ENCODE peak calls at places on chromosomes 1 and 21, in four cellular contexts. J is amniotic stem cell, N is tibial nerve, L is Right ventricle myocardium superior. T is an unnamed sample.

GRCh38 chr21:38293113-38293512 is 36.3 kb downstream of the KCNJ15 start:
- DNase-seq in J (no peak), N (no peak), L (no peak), T (no peak)

GRCh38 chr1:23198373-23198772 is 18.9 kb downstream of the HTR1D start:
- DNase-seq in J (peak; percentile 70), N (no peak), L (no peak), T (no peak)

GRCh38 chr1:36463773-36464604 is at the start of gene MRPS15:
- DNase-seq in J (peak; percentile 90), N (peak; percentile 98), L (peak; percentile 98), T (peak; percentile 97)

GRCh38 chr1:177137814-177138213 is 26.7 kb downstream of the ASTN1 start:
- DNase-seq in J (no peak), N (no peak), L (no peak), T (no peak)

GRCh38 chr1:214074477-214074876 is 86.7 kb downstream of the PROX1 start:
- DNase-seq in J (no peak), N (no peak), L (no peak), T (no peak)

GRCh38 chr1:155127672-155128468 is at the start of gene EFNA1:
- DNase-seq in J (no peak), N (no peak), L (peak; percentile 84), T (peak; percentile 89)

GRCh38 chr21:37675202-37675801 is 241.0 kb downstream of the KCNJ6 start:
- DNase-seq in J (no peak), N (peak; percentile 45), L (peak; percentile 79), T (peak; percentile 63)

GRCh38 chr21:33236013-33236686 is 6.4 kb downstream of the IFNAR2 start:
- DNase-seq in J (no peak), N (no peak), L (no peak), T (no peak)

GRCh38 chr21:17785403-17785788 is 33.8 kb downstream of the C21orf91 start:
- DNase-seq in J (no peak), N (no peak), L (no peak), T (no peak)

GRCh38 chr1:189429610-189430009 is 1048.1 kb downstream of the BRINP3 start:
- DNase-seq in J (no peak), N (no peak), L (no peak), T (no peak)

GRCh38 chr1:42941640-42942330 is 16.9 kb downstream of the SLC2A1 start:
- DNase-seq in J (peak; percentile 88), N (no peak), L (peak; percentile 87), T (no peak)

GRCh38 chr1:202361701-202362100 is 13.2 kb downstream of the PPP1R12B start:
- DNase-seq in J (no peak), N (no peak), L (no peak), T (no peak)

GRCh38 chr1:185775505-185775904 is 41.3 kb downstream of the HMCN1 start:
- DNase-seq in J (no peak), N (no peak), L (no peak), T (no peak)

GRCh38 chr1:83970119-83970518 is 28.8 kb downstream of the TTLL7 start:
- DNase-seq in J (no peak), N (no peak), L (no peak), T (no peak)

GRCh38 chr1:69846267-69846666 is 278.5 kb downstream of the LRRC7 start:
- DNase-seq in J (no peak), N (no peak), L (no peak), T (no peak)

GRCh38 chr1:162390396-162391185 is 9.1 kb downstream of the C1orf226 start:
- DNase-seq in J (no peak), N (no peak), L (no peak), T (no peak)

GRCh38 chr1:63821650-63822049 is 47.8 kb downstream of the ROR1 start:
- DNase-seq in J (no peak), N (no peak), L (no peak), T (no peak)

GRCh38 chr1:165592945-165593823 is 37.9 kb upstream of the MGST3 start:
- DNase-seq in J (peak; percentile 32), N (peak; percentile 98), L (peak; percentile 37), T (peak; percentile 66)

GRCh38 chr1:156845055-156845952 is 13.6 kb downstream of the INSRR start:
- DNase-seq in J (no peak), N (no peak), L (no peak), T (no peak)

GRCh38 chr1:159900755-159901335 is 880 bp upstream of the CFAP45 start:
- DNase-seq in J (no peak), N (no peak), L (no peak), T (no peak)

GRCh38 chr1:2152914-2153313 is 41.7 kb downstream of the FAAP20 start:
- DNase-seq in J (no peak), N (no peak), L (no peak), T (no peak)

GRCh38 chr21:32141009-32141357 is 137.9 kb downstream of the MIS18A start:
- DNase-seq in J (no peak), N (no peak), L (no peak), T (no peak)

GRCh38 chr1:93676424-93676823 is 5.2 kb downstream of the BCAR3 start:
- DNase-seq in J (no peak), N (no peak), L (peak; percentile 66), T (no peak)

GRCh38 chr1:228045871-228046270 is 36.6 kb upstream of the ARF1 start:
- DNase-seq in J (no peak), N (no peak), L (no peak), T (no peak)

GRCh38 chr1:160428655-160429054 is 28.3 kb downstream of the VANGL2 start:
- DNase-seq in J (no peak), N (peak; percentile 52), L (peak; percentile 65), T (no peak)

GRCh38 chr1:162696286-162696862 is 64.1 kb downstream of the DDR2 start:
- DNase-seq in J (peak; percentile 73), N (peak; percentile 64), L (peak; percentile 83), T (no peak)

GRCh38 chr1:75035536-75035935 is 98.7 kb upstream of the LHX8 start:
- DNase-seq in J (no peak), N (no peak), L (no peak), T (no peak)

GRCh38 chr1:197814306-197814705 is 39.0 kb upstream of the DENND1B start:
- DNase-seq in J (no peak), N (no peak), L (no peak), T (no peak)

GRCh38 chr1:13699936-13700520 is at the start of gene PRDM2:
- DNase-seq in J (no peak), N (no peak), L (peak; percentile 77), T (peak; percentile 52)

GRCh38 chr1:41678141-41678878 is 193.8 kb upstream of the EDN2 start:
- DNase-seq in J (no peak), N (peak; percentile 55), L (peak; percentile 82), T (no peak)